ENCODE peak calls at places on chromosomes 4 and X, in six cellular contexts. One of them, this sample, is unnamed. For H3K4me1, the result is how much of the 10 kb centered on the place peaks cover.

GRCh38 chr4:171924761-171925376 is 111.7 kb downstream of the GALNTL6 start:
- DNase-seq in heart left ventricle: no peak
- DNase-seq in heart right ventricle: no peak
- DNase-seq in osteoblast: no peak
- DNase-seq in stomach: no peak
- DNase-seq in ascending aorta: no peak
- DNase-seq in this sample: no peak

GRCh38 chr4:55363618-55364420 is 17.8 kb downstream of the SRD5A3 start:
- DNase-seq in heart left ventricle: no peak
- DNase-seq in osteoblast: peak
- DNase-seq in ascending aorta: no peak
- DNase-seq in heart right ventricle: no peak
- DNase-seq in stomach: no peak
- DNase-seq in this sample: no peak

GRCh38 chr4:115294717-115295116 is 181.3 kb upstream of the NDST4 start:
- DNase-seq in stomach: no peak
- DNase-seq in heart left ventricle: no peak
- DNase-seq in heart right ventricle: no peak
- DNase-seq in ascending aorta: no peak
- DNase-seq in osteoblast: no peak
- DNase-seq in this sample: no peak

GRCh38 chr4:96593422-96593821 is 753.5 kb downstream of the PDHA2 start:
- DNase-seq in heart left ventricle: no peak
- DNase-seq in stomach: peak
- DNase-seq in ascending aorta: no peak
- DNase-seq in heart right ventricle: no peak
- DNase-seq in osteoblast: no peak
- DNase-seq in this sample: no peak

GRCh38 chr4:78566834-78567501 is 15.4 kb downstream of the ANXA3 start:
- DNase-seq in stomach: no peak
- DNase-seq in ascending aorta: no peak
- DNase-seq in heart left ventricle: no peak
- DNase-seq in osteoblast: no peak
- DNase-seq in heart right ventricle: no peak
- DNase-seq in this sample: no peak

GRCh38 chrX:18146954-18147353 is 73.7 kb downstream of the BEND2 start:
- DNase-seq in heart left ventricle: no peak
- DNase-seq in osteoblast: no peak
- DNase-seq in heart right ventricle: no peak
- DNase-seq in stomach: no peak
- DNase-seq in ascending aorta: no peak
- DNase-seq in this sample: no peak

GRCh38 chrX:46582964-46583363 is 9.4 kb downstream of the CHST7 start:
- DNase-seq in osteoblast: no peak
- DNase-seq in heart right ventricle: no peak
- DNase-seq in ascending aorta: no peak
- DNase-seq in heart left ventricle: no peak
- DNase-seq in stomach: no peak
- DNase-seq in this sample: no peak

GRCh38 chr4:179097741-179098140 is 1655.5 kb upstream of the AGA start:
- DNase-seq in heart right ventricle: no peak
- DNase-seq in stomach: no peak
- DNase-seq in heart left ventricle: no peak
- DNase-seq in ascending aorta: no peak
- DNase-seq in osteoblast: no peak
- DNase-seq in this sample: no peak

GRCh38 chr4:181959121-181959520 is 284.1 kb upstream of the TENM3 start:
- DNase-seq in stomach: no peak
- DNase-seq in osteoblast: no peak
- DNase-seq in ascending aorta: no peak
- DNase-seq in heart right ventricle: no peak
- DNase-seq in heart left ventricle: no peak
- DNase-seq in this sample: no peak

GRCh38 chr4:78951862-78952472 is 12.7 kb upstream of the PAQR3 start:
- DNase-seq in heart right ventricle: no peak
- DNase-seq in osteoblast: no peak
- DNase-seq in ascending aorta: no peak
- DNase-seq in heart left ventricle: no peak
- DNase-seq in stomach: no peak
- DNase-seq in this sample: no peak

GRCh38 chrX:129540068-129540653 is at the start of gene OCRL:
- DNase-seq in heart right ventricle: peak
- DNase-seq in stomach: peak
- DNase-seq in osteoblast: peak
- DNase-seq in heart left ventricle: peak
- DNase-seq in ascending aorta: no peak
- DNase-seq in this sample: no peak

GRCh38 chr4:108861339-108861738 is 98.5 kb upstream of the ETNPPL start:
- DNase-seq in heart right ventricle: no peak
- DNase-seq in ascending aorta: no peak
- DNase-seq in heart left ventricle: no peak
- DNase-seq in osteoblast: no peak
- DNase-seq in stomach: no peak
- DNase-seq in this sample: no peak

GRCh38 chr4:25986807-25987206 is 72.8 kb downstream of the SMIM20 start:
- DNase-seq in ascending aorta: no peak
- DNase-seq in stomach: no peak
- DNase-seq in heart right ventricle: no peak
- DNase-seq in heart left ventricle: peak
- DNase-seq in osteoblast: no peak
- DNase-seq in this sample: no peak

GRCh38 chr4:39365360-39365759 is 802 bp downstream of the RFC1 start:
- DNase-seq in stomach: no peak
- DNase-seq in osteoblast: no peak
- DNase-seq in ascending aorta: no peak
- DNase-seq in heart right ventricle: no peak
- DNase-seq in heart left ventricle: no peak
- DNase-seq in this sample: no peak

GRCh38 chr4:130054895-130055294 is 958.9 kb downstream of the C4orf33 start:
- DNase-seq in osteoblast: no peak
- DNase-seq in heart right ventricle: no peak
- DNase-seq in heart left ventricle: no peak
- DNase-seq in stomach: no peak
- DNase-seq in ascending aorta: no peak
- DNase-seq in this sample: no peak

GRCh38 chr4:7526929-7527535 is 92.3 kb upstream of the PSAPL1 start:
- DNase-seq in heart right ventricle: no peak
- DNase-seq in heart left ventricle: no peak
- DNase-seq in ascending aorta: no peak
- DNase-seq in osteoblast: no peak
- DNase-seq in stomach: no peak
- DNase-seq in this sample: no peak

GRCh38 chr4:39278476-39278875 is 87.7 kb downstream of the RFC1 start:
- DNase-seq in heart left ventricle: no peak
- DNase-seq in heart right ventricle: no peak
- DNase-seq in stomach: no peak
- DNase-seq in ascending aorta: no peak
- DNase-seq in osteoblast: no peak
- DNase-seq in this sample: no peak

GRCh38 chrX:154359362-154360154 is 14.9 kb downstream of the FLNA start:
- DNase-seq in ascending aorta: no peak
- DNase-seq in heart right ventricle: no peak
- DNase-seq in osteoblast: no peak
- DNase-seq in heart left ventricle: no peak
- DNase-seq in stomach: no peak
- DNase-seq in this sample: no peak

GRCh38 chr4:143292858-143293257 is 43.8 kb upstream of the GAB1 start:
- DNase-seq in ascending aorta: no peak
- DNase-seq in heart right ventricle: no peak
- DNase-seq in osteoblast: no peak
- DNase-seq in stomach: no peak
- DNase-seq in heart left ventricle: no peak
- DNase-seq in this sample: no peak

GRCh38 chr4:17510582-17510981 is 1.3 kb downstream of the QDPR start:
- DNase-seq in heart right ventricle: no peak
- DNase-seq in stomach: no peak
- DNase-seq in ascending aorta: no peak
- DNase-seq in osteoblast: peak
- DNase-seq in heart left ventricle: no peak
- DNase-seq in this sample: no peak

GRCh38 chr4:1290165-1290977 is 680 bp downstream of the MAEA start:
- DNase-seq in ascending aorta: no peak
- DNase-seq in heart left ventricle: no peak
- DNase-seq in heart right ventricle: no peak
- DNase-seq in stomach: peak
- DNase-seq in osteoblast: peak
- DNase-seq in this sample: no peak

GRCh38 chr4:5191831-5192230 is 140.6 kb downstream of the STK32B start:
- DNase-seq in ascending aorta: no peak
- DNase-seq in heart right ventricle: no peak
- DNase-seq in heart left ventricle: no peak
- DNase-seq in osteoblast: no peak
- DNase-seq in stomach: no peak
- DNase-seq in this sample: no peak

GRCh38 chrX:39174761-39175417 is 373.6 kb downstream of the MID1IP1 start:
- DNase-seq in heart left ventricle: no peak
- DNase-seq in osteoblast: no peak
- DNase-seq in ascending aorta: no peak
- DNase-seq in heart right ventricle: no peak
- DNase-seq in stomach: peak
- DNase-seq in this sample: no peak

GRCh38 chrX:110665636-110666035 is 130.0 kb downstream of the CHRDL1 start:
- DNase-seq in osteoblast: no peak
- DNase-seq in heart left ventricle: no peak
- DNase-seq in ascending aorta: no peak
- DNase-seq in stomach: peak
- DNase-seq in heart right ventricle: no peak
- DNase-seq in this sample: no peak

GRCh38 chr4:22417408-22417807 is 98.5 kb downstream of the ADGRA3 start:
- DNase-seq in heart left ventricle: no peak
- DNase-seq in osteoblast: no peak
- DNase-seq in ascending aorta: no peak
- DNase-seq in stomach: no peak
- DNase-seq in heart right ventricle: no peak
- DNase-seq in this sample: no peak

DNA sequence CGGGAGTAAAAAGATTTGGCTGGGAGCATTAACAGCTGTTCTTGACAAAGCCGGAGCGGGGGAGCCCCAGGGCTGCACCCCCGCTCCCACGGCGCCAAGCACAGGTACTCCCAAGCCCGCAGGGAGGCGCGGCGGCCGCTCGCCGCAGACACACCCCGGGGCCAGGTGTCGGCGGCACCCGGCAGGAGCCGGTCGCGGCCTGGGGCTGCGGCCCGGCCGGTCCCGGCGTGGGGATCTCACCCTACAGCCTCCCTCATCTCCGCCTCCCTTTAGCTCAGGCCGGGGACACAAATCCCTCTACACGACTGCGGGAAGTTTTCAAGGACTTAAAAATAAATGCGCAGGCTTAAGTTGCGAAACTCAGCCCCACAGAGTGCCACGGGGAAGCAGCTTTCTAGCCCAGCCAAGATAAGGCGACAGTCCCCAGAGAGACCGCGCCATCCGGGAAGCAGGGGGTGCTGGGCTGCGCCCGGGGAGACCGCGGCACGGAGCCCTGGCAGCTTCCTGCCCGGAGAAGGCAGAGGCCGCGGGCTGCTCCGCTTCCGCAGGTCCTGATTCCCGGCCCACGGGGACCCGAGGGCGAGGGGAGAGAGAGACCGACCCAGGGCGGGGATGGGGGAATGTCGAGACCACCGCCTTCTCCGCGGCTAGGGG is 473 bp downstream of the SH3RF1 start:
- DNase-seq in stomach: peak
- DNase-seq in osteoblast: peak
- DNase-seq in ascending aorta: no peak
- DNase-seq in heart right ventricle: peak
- DNase-seq in heart left ventricle: peak
- DNase-seq in this sample: no peak
- TF ChIP-seq CTCF in stomach: no peak
- TF ChIP-seq CTCF in osteoblast: no peak
- TF ChIP-seq CTCF in ascending aorta: no peak
- TF ChIP-seq CTCF in heart right ventricle: peak
- TF ChIP-seq CTCF in heart left ventricle: no peak
- TF ChIP-seq CTCF in this sample: no peak

DNA sequence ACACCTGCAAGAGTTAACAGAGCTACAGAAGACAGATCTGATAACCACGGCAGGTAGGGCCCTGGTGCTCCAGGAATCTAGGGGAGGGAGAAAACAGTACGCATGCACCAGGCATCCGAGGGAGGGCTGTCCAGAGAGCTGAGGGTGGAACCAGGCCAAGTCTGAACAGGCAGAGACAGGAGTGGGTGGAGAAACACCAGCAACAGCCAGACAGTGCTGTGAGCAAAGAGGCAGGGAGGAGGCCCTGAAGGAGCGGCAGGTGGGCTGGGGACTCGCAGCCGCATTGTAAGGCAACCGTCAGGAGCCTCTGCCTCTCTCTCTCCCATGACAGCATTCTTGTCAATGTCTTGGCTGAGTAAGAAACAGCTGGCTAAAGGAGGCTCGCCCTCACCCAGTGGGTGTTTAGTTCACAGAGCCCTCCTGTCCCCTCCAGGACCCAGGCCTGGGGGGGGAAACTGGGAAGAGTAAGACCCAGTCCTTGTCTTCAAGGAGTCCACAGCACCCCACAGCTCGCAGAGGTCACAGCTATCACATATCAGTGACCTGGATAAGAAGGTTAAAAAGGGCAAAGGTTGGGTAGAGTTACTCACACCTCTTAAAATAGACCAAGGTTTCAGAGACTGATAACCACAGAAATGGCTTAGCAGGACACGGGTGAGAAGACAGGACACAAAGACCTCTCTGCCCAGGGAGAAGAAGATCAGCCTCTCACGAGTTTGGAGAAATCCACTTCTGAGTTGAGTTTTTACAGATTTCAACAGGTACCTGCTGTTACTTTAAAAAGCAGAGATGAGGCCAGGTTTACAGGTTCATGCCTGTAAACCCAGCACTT is 10.5 kb downstream of the ACSL1 start:
- DNase-seq in heart right ventricle: peak
- DNase-seq in heart left ventricle: peak
- DNase-seq in ascending aorta: no peak
- DNase-seq in stomach: peak
- DNase-seq in osteoblast: peak
- DNase-seq in this sample: no peak
- H3K4me1 ChIP-seq in heart right ventricle: under half
- H3K4me1 ChIP-seq in heart left ventricle: under half
- H3K4me1 ChIP-seq in ascending aorta: under half
- H3K4me1 ChIP-seq in stomach: under half
- H3K4me1 ChIP-seq in osteoblast: under half
- H3K4me1 ChIP-seq in this sample: under half

DNA sequence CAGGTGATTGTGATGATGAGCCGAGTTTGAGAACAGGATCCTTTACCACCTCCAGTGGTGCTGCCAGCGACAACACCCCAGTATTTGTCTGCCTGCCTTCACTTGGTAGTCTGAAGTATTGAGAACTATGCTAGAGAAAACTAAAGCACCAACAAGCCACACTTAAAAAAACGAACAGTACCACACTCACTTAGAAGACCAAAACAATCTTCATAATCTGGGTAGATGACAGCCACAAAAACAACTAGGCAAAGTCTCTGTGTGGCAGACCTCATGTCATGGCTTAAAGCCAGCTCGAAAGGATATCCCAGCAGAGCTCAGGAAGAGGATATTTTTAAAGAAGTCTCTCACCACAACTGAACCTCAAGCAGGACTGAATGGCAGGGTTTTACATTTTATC is 236.0 kb downstream of the GPC3 start:
- DNase-seq in ascending aorta: no peak
- DNase-seq in stomach: no peak
- DNase-seq in heart right ventricle: no peak
- DNase-seq in heart left ventricle: no peak
- DNase-seq in osteoblast: no peak
- DNase-seq in this sample: no peak
- TF ChIP-seq CTCF in ascending aorta: no peak
- TF ChIP-seq CTCF in stomach: no peak
- TF ChIP-seq CTCF in heart right ventricle: no peak
- TF ChIP-seq CTCF in heart left ventricle: no peak
- TF ChIP-seq CTCF in osteoblast: no peak
- TF ChIP-seq CTCF in this sample: no peak

GRCh38 chrX:1164322-1165288 is 47.8 kb downstream of the CRLF2 start:
- DNase-seq in osteoblast: peak
- DNase-seq in ascending aorta: no peak
- DNase-seq in heart right ventricle: no peak
- DNase-seq in stomach: no peak
- DNase-seq in heart left ventricle: no peak
- DNase-seq in this sample: no peak
- H3K4me1 ChIP-seq in osteoblast: under half
- H3K4me1 ChIP-seq in ascending aorta: under half
- H3K4me1 ChIP-seq in heart right ventricle: under half
- H3K4me1 ChIP-seq in stomach: under half
- H3K4me1 ChIP-seq in heart left ventricle: under half
- H3K4me1 ChIP-seq in this sample: under half

This sample was measured in thoracic aorta.